ENCODE peak calls at places on chromosomes 4 and X, in five cellular contexts. L is lower leg skin, Z is astrocyte, O is heart left ventricle, F is dorsolateral prefrontal cortex. H is an unnamed sample.

GRCh38 chr4:2913168-2913567 is 50.0 kb downstream of the NOP14 start:
- DNase-seq in Z (no peak), F (no peak), L (no peak), O (no peak), H (no peak)

GRCh38 chr4:41258783-41259182 is 2.1 kb downstream of the UCHL1 start:
- DNase-seq in L (no peak), Z (peak), O (no peak), F (peak), H (no peak)

GRCh38 chr4:77158487-77158861 is 1.5 kb downstream of the CCNG2 start:
- DNase-seq in L (peak), O (no peak), Z (no peak), F (no peak), H (no peak)

GRCh38 chrX:7088968-7089615 is 58.4 kb upstream of the STS start:
- DNase-seq in O (no peak), F (no peak), L (no peak), Z (no peak), H (no peak)

GRCh38 chrX:34546366-34546765 is 110.7 kb downstream of the TMEM47 start:
- DNase-seq in F (no peak), O (no peak), Z (no peak), L (no peak), H (no peak)

GRCh38 chr4:13944095-13944501 is 316.6 kb upstream of the BOD1L1 start:
- DNase-seq in F (no peak), O (peak), L (no peak), Z (no peak), H (no peak)

GRCh38 chr4:169051936-169052335 is 41.9 kb upstream of the CBR4 start:
- DNase-seq in L (peak), O (no peak), F (no peak), Z (peak), H (no peak)

GRCh38 chr4:54547299-54548097 is 110.3 kb upstream of the KIT start:
- DNase-seq in Z (no peak), O (no peak), L (no peak), F (no peak), H (no peak)

GRCh38 chr4:189124149-189124758 is 816.4 kb upstream of the FRG1 start:
- DNase-seq in Z (peak), F (peak), O (no peak), L (no peak), H (no peak)

GRCh38 chrX:118553042-118553714 is 57.6 kb downstream of the DOCK11 start:
- DNase-seq in Z (peak), L (no peak), F (no peak), O (no peak), H (no peak)

GRCh38 chr4:99028187-99028586 is 32.7 kb downstream of the METAP1 start:
- DNase-seq in O (no peak), F (no peak), L (no peak), Z (peak), H (no peak)

GRCh38 chr4:43587746-43588145 is 695.2 kb downstream of the GRXCR1 start:
- DNase-seq in Z (peak), O (no peak), L (no peak), F (no peak), H (no peak)

GRCh38 chr4:152225680-152226079 is 310.2 kb downstream of the FBXW7 start:
- DNase-seq in O (no peak), Z (no peak), L (no peak), F (no peak), H (no peak)

GRCh38 chr4:47221721-47222120 is 190.4 kb downstream of the GABRB1 start:
- DNase-seq in F (no peak), L (no peak), Z (peak), O (no peak), H (no peak)

GRCh38 chrX:73668779-73669178 is 105.8 kb downstream of the CHIC1 start:
- DNase-seq in Z (peak), L (no peak), F (no peak), O (peak), H (no peak)

GRCh38 chr4:8463811-8464210 is 23.2 kb downstream of the TRMT44 start:
- DNase-seq in Z (no peak), O (no peak), L (no peak), F (no peak), H (no peak)

GRCh38 chrX:85391879-85392238 is 12.4 kb upstream of the POF1B start:
- DNase-seq in L (no peak), Z (no peak), F (no peak), O (no peak), H (no peak)

GRCh38 chr4:64781737-64782326 is 372.6 kb upstream of the TECRL start:
- DNase-seq in O (no peak), F (no peak), L (no peak), Z (no peak), H (peak)

GRCh38 chr4:76053730-76054129 is 17.9 kb upstream of the CXCL11 start:
- DNase-seq in F (no peak), L (no peak), O (no peak), Z (no peak), H (no peak)

GRCh38 chrX:13123857-13124345 is 79.5 kb upstream of the FAM9C start:
- DNase-seq in F (no peak), L (no peak), O (no peak), Z (peak), H (no peak)

GRCh38 chr4:155822572-155822971 is 43.5 kb downstream of the ASIC5 start:
- DNase-seq in Z (no peak), O (no peak), L (no peak), F (no peak), H (no peak)

GRCh38 chr4:122224348-122224747 is 72.2 kb downstream of the BLTP1 start:
- DNase-seq in Z (no peak), O (no peak), F (no peak), L (no peak), H (no peak)

GRCh38 chr4:6245246-6246169 is 24.1 kb upstream of the WFS1 start:
- DNase-seq in L (no peak), F (peak), Z (no peak), O (no peak), H (no peak)

GRCh38 chr4:161320377-161320776 is 843.4 kb downstream of the FSTL5 start:
- DNase-seq in L (no peak), O (no peak), F (no peak), Z (peak), H (no peak)

GRCh38 chr4:5220028-5220427 is 168.7 kb downstream of the STK32B start:
- DNase-seq in L (no peak), F (no peak), O (no peak), Z (peak), H (no peak)

GRCh38 chr4:128812360-128812958 is 3.0 kb downstream of the JADE1 start:
- DNase-seq in Z (peak), O (peak), F (peak), L (no peak), H (peak)

GRCh38 chr4:187995322-187996207 is at the start of gene ZFP42:
- DNase-seq in O (no peak), F (no peak), Z (no peak), L (no peak), H (no peak)

GRCh38 chr4:80806472-80806871 is 224.0 kb upstream of the BMP3 start:
- DNase-seq in Z (no peak), F (no peak), O (no peak), L (no peak), H (no peak)

GRCh38 chr4:143186202-143186601 is 1.5 kb downstream of the USP38 start:
- DNase-seq in L (no peak), F (no peak), O (no peak), Z (peak), H (no peak)

GRCh38 chr4:143184503-143185252 is at the start of gene USP38:
- DNase-seq in F (peak), L (peak), O (peak), Z (peak), H (peak)

GRCh38 chr4:143185253-143186107 is 763 bp downstream of the USP38 start:
- DNase-seq in F (no peak), L (peak), O (peak), Z (no peak), H (no peak)

GRCh38 chr4:143188325-143189088 is 3.8 kb downstream of the USP38 start:
- DNase-seq in O (no peak), Z (no peak), L (no peak), F (no peak), H (no peak)

GRCh38 chr4:143186634-143187033 is 1.9 kb downstream of the USP38 start:
- DNase-seq in O (no peak), F (no peak), L (no peak), Z (no peak), H (no peak)
- H3K4me3 ChIP-seq in O (peak), F (peak), L (no peak), Z (peak), H (peak)

DNA sequence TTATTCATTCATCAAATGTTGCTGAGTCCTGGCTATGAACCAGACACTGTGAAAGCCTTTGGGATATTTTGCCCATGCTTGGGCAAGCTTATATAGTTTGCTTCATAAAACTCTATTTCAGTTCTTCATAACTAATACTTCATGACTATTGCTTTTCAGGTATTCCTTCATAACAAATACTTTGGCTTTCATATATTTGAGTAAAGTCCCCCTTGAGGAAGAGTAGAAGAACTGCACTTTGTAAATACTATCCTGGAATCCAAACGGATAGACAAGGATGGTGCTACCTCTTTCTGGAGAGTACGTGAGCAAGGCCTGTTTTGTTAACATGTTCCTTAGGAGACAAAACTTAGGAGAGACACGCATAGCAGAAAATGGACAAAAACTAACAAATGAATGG is 1.7 kb upstream of the AFP start:
- DNase-seq in L (no peak), F (no peak), O (no peak), Z (no peak), H (no peak)
- TF ChIP-seq CTCF in L (no peak), F (no peak), O (peak), Z (peak), H (peak)

GRCh38 chr4:107800058-107800457 is 24.7 kb upstream of the SGMS2 start:
- DNase-seq in O (no peak), F (no peak), L (no peak), Z (no peak), H (no peak)

GRCh38 chr4:107801766-107802211 is 22.9 kb upstream of the SGMS2 start:
- DNase-seq in Z (peak), F (no peak), O (no peak), L (no peak), H (no peak)

GRCh38 chr4:107800686-107801085 is 24.0 kb upstream of the SGMS2 start:
- DNase-seq in F (no peak), L (no peak), Z (no peak), O (no peak), H (no peak)

GRCh38 chr4:107794001-107794400 is 30.7 kb upstream of the SGMS2 start:
- DNase-seq in F (no peak), Z (no peak), L (no peak), O (no peak), H (peak)

GRCh38 chr4:107799634-107800033 is 25.1 kb upstream of the SGMS2 start:
- DNase-seq in F (no peak), Z (no peak), O (no peak), L (no peak), H (no peak)
- H3K4me3 ChIP-seq in F (no peak), Z (no peak), O (no peak), L (no peak), H (no peak)

GRCh38 chr4:117965608-117966007 is 68.7 kb upstream of the NDST3 start:
- DNase-seq in O (no peak), F (peak), L (no peak), Z (no peak), H (no peak)

GRCh38 chr4:117971406-117971805 is 62.9 kb upstream of the NDST3 start:
- DNase-seq in Z (peak), F (no peak), O (no peak), L (no peak), H (no peak)

GRCh38 chr4:117968606-117969005 is 65.7 kb upstream of the NDST3 start:
- DNase-seq in L (no peak), F (no peak), O (no peak), Z (no peak), H (no peak)
- TF ChIP-seq CTCF in L (no peak), F (no peak), O (no peak), Z (no peak), H (no peak)

DNA sequence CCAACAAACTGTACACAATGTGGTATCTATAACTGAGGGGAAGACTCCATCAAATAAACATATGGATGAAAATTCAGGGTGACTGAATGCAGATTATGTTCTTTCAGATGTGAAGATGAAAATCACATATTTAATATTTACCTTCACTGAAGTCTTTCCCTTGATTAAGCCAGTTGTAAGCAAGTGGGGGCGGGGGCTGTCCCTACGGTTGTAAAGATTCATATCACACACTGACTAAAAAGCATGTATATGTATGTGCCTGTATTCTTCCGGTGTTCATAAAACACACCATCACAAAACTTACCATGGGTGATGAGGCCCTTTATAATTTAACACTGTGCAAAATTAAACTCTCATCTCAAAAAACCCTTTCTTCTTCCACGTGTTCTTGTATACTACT is 1.3 kb downstream of the TAB3 start:
- DNase-seq in F (no peak), L (no peak), Z (no peak), O (no peak), H (no peak)
- H3K4me3 ChIP-seq in F (no peak), L (no peak), Z (peak), O (no peak), H (peak)

GRCh38 chr4:139563515-139563914 is 7.5 kb upstream of the SETD7 start:
- DNase-seq in O (no peak), Z (peak), L (peak), F (no peak), H (no peak)

GRCh38 chr4:139562067-139562684 is 6.2 kb upstream of the SETD7 start:
- DNase-seq in O (no peak), L (no peak), Z (no peak), F (no peak), H (no peak)

GRCh38 chr4:139562839-139563238 is 6.8 kb upstream of the SETD7 start:
- DNase-seq in L (no peak), F (no peak), O (no peak), Z (no peak), H (no peak)

GRCh38 chr4:139568206-139568969 is 12.4 kb upstream of the SETD7 start:
- DNase-seq in O (no peak), Z (no peak), F (no peak), L (peak), H (no peak)

GRCh38 chr4:139564502-139564901 is 8.5 kb upstream of the SETD7 start:
- DNase-seq in O (no peak), Z (no peak), F (no peak), L (peak), H (no peak)
- TF ChIP-seq CTCF in O (no peak), Z (no peak), F (no peak), L (no peak), H (no peak)

GRCh38 chr4:183876268-183876934 is 28.7 kb upstream of the STOX2 start:
- DNase-seq in Z (peak), F (peak), O (peak), L (peak), H (peak)
- H3K4me3 ChIP-seq in Z (peak), F (peak), O (peak), L (no peak), H (peak)

DNA sequence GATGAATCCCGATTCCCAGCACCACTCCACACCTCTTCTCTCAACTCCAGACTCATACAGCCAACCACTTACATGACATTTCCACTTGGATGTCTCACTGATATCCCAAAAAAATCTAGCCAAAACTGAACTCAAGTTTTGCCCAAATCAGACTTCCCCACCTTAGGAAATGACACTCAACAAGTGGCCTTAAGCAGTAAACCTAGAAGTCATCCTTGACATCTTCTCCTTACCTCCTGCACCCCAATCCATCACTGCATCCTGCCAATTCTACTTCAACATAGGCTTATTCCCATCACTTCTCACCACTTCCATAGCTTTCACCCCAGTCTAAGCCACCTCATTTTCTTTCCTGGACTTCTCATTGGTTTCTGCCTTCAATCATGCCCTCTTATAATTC is 39.1 kb downstream of the PRPS1 start:
- DNase-seq in F (no peak), L (no peak), Z (no peak), O (no peak), H (no peak)
- TF ChIP-seq CTCF in F (no peak), L (no peak), Z (no peak), O (no peak), H (no peak)

DNA sequence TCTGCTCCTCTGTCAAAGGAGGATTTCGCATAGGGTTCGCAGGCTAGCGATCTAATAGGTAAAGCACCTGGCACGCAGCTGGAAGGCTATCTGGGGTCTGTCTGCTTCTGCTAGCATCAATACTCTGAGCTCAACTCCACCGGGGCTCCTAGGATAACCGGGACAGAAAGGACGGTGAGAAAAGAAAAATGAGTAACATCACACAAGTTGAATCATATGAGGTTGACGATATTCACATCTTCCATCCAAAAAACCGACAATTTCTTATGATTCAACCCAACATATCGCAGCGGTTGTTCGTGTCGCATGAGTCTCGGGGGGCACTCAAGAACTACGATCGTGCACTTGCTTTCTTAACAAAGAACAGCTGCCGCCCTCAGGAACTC is 1.8 kb downstream of the PROM1 start:
- DNase-seq in L (no peak), Z (no peak), O (no peak), F (no peak), H (no peak)
- H3K4me3 ChIP-seq in L (peak), Z (peak), O (peak), F (peak), H (peak)

H was measured in retinal pigment epithelial cell.